ENCODE peak calls at places on chromosomes 1 and 21, in seven cellular contexts. Z, H, T, Q, X, D and E are unnamed samples.

GRCh38 chr1:29379438-29380073 is 143.2 kb downstream of the PTPRU start:
- DNase-seq in D (no peak), Z (no peak), T (no peak), Q (peak), X (peak), H (no peak), E (no peak)

GRCh38 chr1:54711536-54711935 is 4.1 kb upstream of the TTC4 start:
- DNase-seq in Q (no peak), D (no peak), T (no peak), H (no peak), X (no peak), Z (no peak), E (no peak)

GRCh38 chr1:181173761-181174371 is 85.4 kb downstream of the IER5 start:
- DNase-seq in X (no peak), Q (no peak), T (no peak), H (no peak), D (no peak), Z (no peak), E (no peak)

GRCh38 chr1:206741142-206741701 is 29.4 kb upstream of the IL19 start:
- DNase-seq in D (no peak), Q (no peak), H (no peak), T (no peak), Z (no peak), X (no peak), E (no peak)

GRCh38 chr1:26999440-26999987 is 6.0 kb downstream of the TRNP1 start:
- DNase-seq in X (no peak), H (peak), D (no peak), T (no peak), Q (no peak), Z (no peak), E (peak)

GRCh38 chr1:119859647-119860046 is 36.7 kb downstream of the ADAM30 start:
- DNase-seq in T (no peak), Q (no peak), H (no peak), D (no peak), Z (no peak), X (peak), E (no peak)

GRCh38 chr1:174036204-174036603 is 14.0 kb upstream of the RC3H1 start:
- DNase-seq in D (no peak), T (no peak), H (no peak), Q (no peak), Z (no peak), X (no peak), E (no peak)

GRCh38 chr1:211469938-211470529 is 21.9 kb downstream of the RD3 start:
- DNase-seq in D (peak), Q (peak), X (peak), Z (peak), H (peak), T (no peak), E (peak)

GRCh38 chr21:33230518-33231324 is 983 bp downstream of the IFNAR2 start:
- DNase-seq in Z (peak), D (no peak), Q (no peak), X (peak), T (peak), H (no peak), E (peak)

GRCh38 chr1:228021526-228022030 is 14.8 kb downstream of the WNT3A start:
- DNase-seq in H (no peak), D (no peak), Q (no peak), Z (no peak), X (peak), T (no peak), E (no peak)

GRCh38 chr1:12528021-12528852 is 89.8 kb downstream of the DHRS3 start:
- DNase-seq in Z (peak), Q (no peak), T (no peak), H (no peak), X (no peak), D (no peak), E (peak)

GRCh38 chr1:1337793-1338147 is 6.7 kb downstream of the TAS1R3 start:
- DNase-seq in D (peak), X (no peak), T (no peak), Q (no peak), Z (no peak), H (no peak), E (no peak)

GRCh38 chr21:34598931-34599400 is 15.9 kb downstream of the RCAN1 start:
- DNase-seq in Q (no peak), X (peak), Z (no peak), T (no peak), D (no peak), H (no peak), E (no peak)

GRCh38 chr1:30129421-30130055 is 593.8 kb downstream of the MATN1 start:
- DNase-seq in H (no peak), Q (no peak), Z (no peak), X (no peak), D (no peak), T (no peak), E (no peak)

GRCh38 chr1:40633563-40634376 is 31.7 kb downstream of the RIMS3 start:
- DNase-seq in Z (no peak), Q (no peak), H (no peak), T (no peak), D (no peak), X (no peak), E (no peak)